ENCODE peak calls at places on chromosomes 7 and 10, in ten cellular contexts. One of them, this sample, is unnamed. For H3K36me3, the result is how much of the 10 kb centered on the place peaks cover.

GRCh38 chr7:22402250-22402649 is 45.3 kb upstream of the RAPGEF5 start:
- DNase-seq in DND-41: peak
- DNase-seq in hepatocyte: no peak
- DNase-seq in BJ: no peak
- DNase-seq in heart right ventricle: no peak
- DNase-seq in fibroblast of lung: no peak
- DNase-seq in body of pancreas: no peak
- DNase-seq in cardiac muscle cell: no peak
- DNase-seq in GM23338: no peak
- DNase-seq in upper lobe of left lung: no peak
- DNase-seq in this sample: no peak

GRCh38 chr10:73758704-73759511 is 14.7 kb downstream of the SEC24C start:
- DNase-seq in DND-41: no peak
- DNase-seq in hepatocyte: no peak
- DNase-seq in BJ: no peak
- DNase-seq in heart right ventricle: no peak
- DNase-seq in fibroblast of lung: no peak
- DNase-seq in body of pancreas: no peak
- DNase-seq in cardiac muscle cell: no peak
- DNase-seq in GM23338: no peak
- DNase-seq in upper lobe of left lung: no peak
- DNase-seq in this sample: peak

GRCh38 chr7:149569726-149570422 is 72.3 kb upstream of the ZNF746 start:
- DNase-seq in DND-41: no peak
- DNase-seq in hepatocyte: peak
- DNase-seq in BJ: no peak
- DNase-seq in heart right ventricle: no peak
- DNase-seq in fibroblast of lung: no peak
- DNase-seq in body of pancreas: no peak
- DNase-seq in cardiac muscle cell: no peak
- DNase-seq in GM23338: no peak
- DNase-seq in upper lobe of left lung: peak
- DNase-seq in this sample: no peak

GRCh38 chr7:76292206-76292573 is 10.3 kb upstream of the HSPB1 start:
- DNase-seq in DND-41: no peak
- DNase-seq in hepatocyte: no peak
- DNase-seq in BJ: no peak
- DNase-seq in heart right ventricle: no peak
- DNase-seq in fibroblast of lung: peak
- DNase-seq in body of pancreas: no peak
- DNase-seq in cardiac muscle cell: no peak
- DNase-seq in GM23338: no peak
- DNase-seq in upper lobe of left lung: no peak
- DNase-seq in this sample: no peak

GRCh38 chr10:77428776-77429395 is 208.7 kb downstream of the KCNMA1 start:
- DNase-seq in DND-41: no peak
- DNase-seq in hepatocyte: peak
- DNase-seq in BJ: no peak
- DNase-seq in heart right ventricle: no peak
- DNase-seq in fibroblast of lung: peak
- DNase-seq in body of pancreas: peak
- DNase-seq in cardiac muscle cell: peak
- DNase-seq in GM23338: peak
- DNase-seq in upper lobe of left lung: no peak
- DNase-seq in this sample: no peak

GRCh38 chr7:41984888-41985287 is 252.1 kb downstream of the GLI3 start:
- DNase-seq in DND-41: no peak
- DNase-seq in hepatocyte: peak
- DNase-seq in BJ: no peak
- DNase-seq in heart right ventricle: no peak
- DNase-seq in fibroblast of lung: peak
- DNase-seq in body of pancreas: no peak
- DNase-seq in cardiac muscle cell: no peak
- DNase-seq in GM23338: no peak
- DNase-seq in upper lobe of left lung: no peak
- DNase-seq in this sample: no peak

GRCh38 chr7:48964074-48964473 is 39.7 kb downstream of the CDC14C start:
- DNase-seq in DND-41: no peak
- DNase-seq in hepatocyte: no peak
- DNase-seq in BJ: no peak
- DNase-seq in heart right ventricle: no peak
- DNase-seq in fibroblast of lung: peak
- DNase-seq in body of pancreas: no peak
- DNase-seq in cardiac muscle cell: peak
- DNase-seq in GM23338: no peak
- DNase-seq in upper lobe of left lung: no peak
- DNase-seq in this sample: no peak

GRCh38 chr10:131063311-131063710 is 248.2 kb downstream of the TCERG1L start:
- DNase-seq in DND-41: no peak
- DNase-seq in hepatocyte: no peak
- DNase-seq in BJ: no peak
- DNase-seq in heart right ventricle: no peak
- DNase-seq in fibroblast of lung: no peak
- DNase-seq in body of pancreas: no peak
- DNase-seq in cardiac muscle cell: no peak
- DNase-seq in GM23338: no peak
- DNase-seq in upper lobe of left lung: no peak
- DNase-seq in this sample: no peak

GRCh38 chr10:18713077-18713476 is 53.8 kb downstream of the ARL5B start:
- DNase-seq in DND-41: no peak
- DNase-seq in hepatocyte: peak
- DNase-seq in BJ: peak
- DNase-seq in heart right ventricle: no peak
- DNase-seq in fibroblast of lung: peak
- DNase-seq in body of pancreas: no peak
- DNase-seq in cardiac muscle cell: no peak
- DNase-seq in GM23338: no peak
- DNase-seq in upper lobe of left lung: no peak
- DNase-seq in this sample: no peak

GRCh38 chr10:31490858-31491504 is 172.0 kb downstream of the ZEB1 start:
- DNase-seq in DND-41: peak
- DNase-seq in hepatocyte: peak
- DNase-seq in BJ: no peak
- DNase-seq in heart right ventricle: no peak
- DNase-seq in fibroblast of lung: peak
- DNase-seq in body of pancreas: no peak
- DNase-seq in cardiac muscle cell: peak
- DNase-seq in GM23338: peak
- DNase-seq in upper lobe of left lung: no peak
- DNase-seq in this sample: no peak

GRCh38 chr10:86642499-86642898 is 11.8 kb upstream of the OPN4 start:
- DNase-seq in DND-41: no peak
- DNase-seq in hepatocyte: no peak
- DNase-seq in BJ: no peak
- DNase-seq in heart right ventricle: no peak
- DNase-seq in fibroblast of lung: no peak
- DNase-seq in body of pancreas: no peak
- DNase-seq in cardiac muscle cell: no peak
- DNase-seq in GM23338: no peak
- DNase-seq in upper lobe of left lung: no peak
- DNase-seq in this sample: no peak

GRCh38 chr7:3480197-3480596 is 179.1 kb downstream of the SDK1 start:
- DNase-seq in DND-41: no peak
- DNase-seq in hepatocyte: no peak
- DNase-seq in BJ: no peak
- DNase-seq in heart right ventricle: no peak
- DNase-seq in fibroblast of lung: no peak
- DNase-seq in body of pancreas: no peak
- DNase-seq in cardiac muscle cell: no peak
- DNase-seq in GM23338: no peak
- DNase-seq in upper lobe of left lung: no peak
- DNase-seq in this sample: no peak

GRCh38 chr10:13589316-13589715 is 2.6 kb downstream of the PRPF18 start:
- DNase-seq in DND-41: no peak
- DNase-seq in hepatocyte: no peak
- DNase-seq in BJ: no peak
- DNase-seq in heart right ventricle: no peak
- DNase-seq in fibroblast of lung: no peak
- DNase-seq in body of pancreas: no peak
- DNase-seq in cardiac muscle cell: no peak
- DNase-seq in GM23338: peak
- DNase-seq in upper lobe of left lung: no peak
- DNase-seq in this sample: no peak

GRCh38 chr7:143408686-143409551 is at the start of gene EPHA1:
- DNase-seq in DND-41: no peak
- DNase-seq in hepatocyte: peak
- DNase-seq in BJ: no peak
- DNase-seq in heart right ventricle: no peak
- DNase-seq in fibroblast of lung: no peak
- DNase-seq in body of pancreas: peak
- DNase-seq in cardiac muscle cell: no peak
- DNase-seq in GM23338: peak
- DNase-seq in upper lobe of left lung: peak
- DNase-seq in this sample: peak

GRCh38 chr10:38118072-38118807 is 24.1 kb downstream of the ZNF37A start:
- DNase-seq in DND-41: no peak
- DNase-seq in hepatocyte: no peak
- DNase-seq in BJ: no peak
- DNase-seq in heart right ventricle: no peak
- DNase-seq in fibroblast of lung: peak
- DNase-seq in body of pancreas: no peak
- DNase-seq in cardiac muscle cell: no peak
- DNase-seq in GM23338: peak
- DNase-seq in upper lobe of left lung: no peak
- DNase-seq in this sample: no peak

GRCh38 chr7:41993173-41993867 is 243.7 kb downstream of the GLI3 start:
- DNase-seq in DND-41: no peak
- DNase-seq in hepatocyte: no peak
- DNase-seq in BJ: no peak
- DNase-seq in heart right ventricle: no peak
- DNase-seq in fibroblast of lung: peak
- DNase-seq in body of pancreas: no peak
- DNase-seq in cardiac muscle cell: no peak
- DNase-seq in GM23338: no peak
- DNase-seq in upper lobe of left lung: no peak
- DNase-seq in this sample: no peak

DNA sequence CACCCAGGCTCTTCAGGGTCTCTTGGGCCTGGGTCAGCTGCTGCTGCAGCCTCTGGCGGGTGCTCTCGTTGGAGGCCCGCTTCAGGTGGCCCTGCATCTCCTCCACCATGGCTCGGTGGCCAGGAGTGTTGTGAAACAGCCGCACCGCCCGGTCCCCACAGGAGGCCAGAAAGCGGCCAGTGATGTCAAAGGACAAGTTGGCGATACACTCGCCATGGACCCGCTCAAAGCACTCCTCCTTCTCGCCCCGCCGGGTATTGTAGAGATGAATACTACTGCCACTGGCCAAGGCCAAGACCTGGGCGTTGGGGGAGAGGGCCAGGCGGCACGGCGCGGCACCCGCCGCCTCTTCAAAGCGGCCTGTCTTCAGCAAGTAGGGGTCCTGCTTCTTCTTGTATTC is 7.9 kb downstream of the TBL2 start:
- DNase-seq in DND-41: no peak
- DNase-seq in hepatocyte: no peak
- DNase-seq in BJ: no peak
- DNase-seq in heart right ventricle: no peak
- DNase-seq in fibroblast of lung: no peak
- DNase-seq in body of pancreas: no peak
- DNase-seq in cardiac muscle cell: no peak
- DNase-seq in GM23338: no peak
- DNase-seq in upper lobe of left lung: peak
- DNase-seq in this sample: no peak
- H3K36me3 ChIP-seq in DND-41: half or more
- H3K36me3 ChIP-seq in hepatocyte: under half
- H3K36me3 ChIP-seq in BJ: under half
- H3K36me3 ChIP-seq in heart right ventricle: under half
- H3K36me3 ChIP-seq in fibroblast of lung: under half
- H3K36me3 ChIP-seq in body of pancreas: under half
- H3K36me3 ChIP-seq in cardiac muscle cell: under half
- H3K36me3 ChIP-seq in GM23338: under half
- H3K36me3 ChIP-seq in upper lobe of left lung: under half
- H3K36me3 ChIP-seq in this sample: under half

DNA sequence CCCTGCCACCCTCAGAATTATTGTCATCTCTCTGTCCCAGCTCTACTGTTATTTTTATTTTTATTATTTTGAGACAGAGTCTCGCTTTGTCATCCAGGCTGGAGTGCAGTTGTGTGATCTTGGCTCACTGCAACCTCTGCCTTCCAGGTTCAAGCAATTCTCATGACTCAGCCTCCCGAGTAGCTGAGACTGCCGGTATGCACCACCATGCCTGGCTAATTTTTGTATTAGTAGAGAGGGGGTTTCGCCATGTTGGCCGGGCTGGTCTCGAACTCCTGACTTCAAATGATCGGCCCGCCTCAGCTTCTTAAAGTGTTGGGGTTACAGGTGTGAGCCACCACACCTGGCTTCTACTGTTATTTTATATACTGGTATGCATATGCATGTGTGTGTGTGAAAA is 11.0 kb downstream of the CALHM2 start:
- DNase-seq in DND-41: no peak
- DNase-seq in hepatocyte: no peak
- DNase-seq in BJ: no peak
- DNase-seq in heart right ventricle: no peak
- DNase-seq in fibroblast of lung: no peak
- DNase-seq in body of pancreas: no peak
- DNase-seq in cardiac muscle cell: no peak
- DNase-seq in GM23338: no peak
- DNase-seq in upper lobe of left lung: no peak
- DNase-seq in this sample: no peak
- H3K36me3 ChIP-seq in DND-41: half or more
- H3K36me3 ChIP-seq in hepatocyte: under half
- H3K36me3 ChIP-seq in BJ: half or more
- H3K36me3 ChIP-seq in heart right ventricle: under half
- H3K36me3 ChIP-seq in fibroblast of lung: under half
- H3K36me3 ChIP-seq in body of pancreas: under half
- H3K36me3 ChIP-seq in cardiac muscle cell: half or more
- H3K36me3 ChIP-seq in GM23338: half or more
- H3K36me3 ChIP-seq in upper lobe of left lung: half or more
- H3K36me3 ChIP-seq in this sample: under half

GRCh38 chr7:139071683-139072082 is 35.8 kb upstream of the ZC3HAV1L start:
- DNase-seq in DND-41: peak
- DNase-seq in hepatocyte: no peak
- DNase-seq in BJ: no peak
- DNase-seq in heart right ventricle: no peak
- DNase-seq in fibroblast of lung: no peak
- DNase-seq in body of pancreas: no peak
- DNase-seq in cardiac muscle cell: no peak
- DNase-seq in GM23338: no peak
- DNase-seq in upper lobe of left lung: no peak
- DNase-seq in this sample: peak
- H3K36me3 ChIP-seq in DND-41: half or more
- H3K36me3 ChIP-seq in hepatocyte: under half
- H3K36me3 ChIP-seq in BJ: under half
- H3K36me3 ChIP-seq in heart right ventricle: under half
- H3K36me3 ChIP-seq in fibroblast of lung: under half
- H3K36me3 ChIP-seq in body of pancreas: under half
- H3K36me3 ChIP-seq in cardiac muscle cell: under half
- H3K36me3 ChIP-seq in GM23338: under half
- H3K36me3 ChIP-seq in upper lobe of left lung: half or more
- H3K36me3 ChIP-seq in this sample: half or more

DNA sequence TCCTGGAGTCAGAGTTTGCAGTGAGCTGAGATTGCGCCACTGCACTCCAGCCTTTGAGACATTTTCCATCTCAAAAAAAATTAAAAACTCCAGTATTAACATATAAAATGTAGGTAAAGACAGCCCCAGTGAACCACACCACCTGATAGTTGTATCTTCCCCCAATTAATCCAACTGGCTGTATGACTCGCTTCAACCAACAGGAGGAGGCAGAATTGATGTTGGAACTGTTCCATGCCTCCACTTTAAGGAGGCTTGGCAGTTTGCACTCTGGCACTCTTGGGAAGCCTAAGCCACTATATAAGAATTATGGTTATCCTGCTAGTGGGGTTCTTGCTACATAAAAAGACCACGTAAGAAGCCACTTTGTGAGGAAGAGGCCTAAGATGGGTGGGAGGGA is 72.7 kb downstream of the STK17A start:
- DNase-seq in DND-41: no peak
- DNase-seq in hepatocyte: no peak
- DNase-seq in BJ: no peak
- DNase-seq in heart right ventricle: no peak
- DNase-seq in fibroblast of lung: no peak
- DNase-seq in body of pancreas: no peak
- DNase-seq in cardiac muscle cell: no peak
- DNase-seq in GM23338: no peak
- DNase-seq in upper lobe of left lung: no peak
- DNase-seq in this sample: no peak
- H3K36me3 ChIP-seq in DND-41: under half
- H3K36me3 ChIP-seq in hepatocyte: under half
- H3K36me3 ChIP-seq in BJ: under half
- H3K36me3 ChIP-seq in heart right ventricle: under half
- H3K36me3 ChIP-seq in fibroblast of lung: under half
- H3K36me3 ChIP-seq in body of pancreas: under half
- H3K36me3 ChIP-seq in cardiac muscle cell: under half
- H3K36me3 ChIP-seq in GM23338: under half
- H3K36me3 ChIP-seq in upper lobe of left lung: under half
- H3K36me3 ChIP-seq in this sample: under half